ENCODE peak calls at places on chromosomes 6 and 20, in seven cellular contexts. One of them, this sample, is unnamed.
A peak's percentile ranks its signal among the peaks of the same experiment; 100 is the strongest.

GRCh38 chr6:33428219-33428890 is 8.5 kb downstream of the SYNGAP1 start:
- DNase-seq in aorta: peak; percentile 52
- DNase-seq in CD4-positive, CD25-positive, alpha-beta regulatory T cell: peak; percentile 49
- DNase-seq in NCI-H1048: no peak
- DNase-seq in NCI-H524: peak; percentile 50
- DNase-seq in fibroblast of the conjunctiva: no peak
- DNase-seq in activated T-cell treated with anti-CD3 and anti-CD28 coated beads, Interleukin-2, amount 50 U/mL, for 24 hours: peak; percentile 70
- DNase-seq in this sample: no peak

GRCh38 chr20:36311141-36311853 is 5.2 kb downstream of the DLGAP4 start:
- DNase-seq in activated T-cell treated with anti-CD3 and anti-CD28 coated beads, Interleukin-2, amount 50 U/mL, for 24 hours: no peak
- DNase-seq in CD4-positive, CD25-positive, alpha-beta regulatory T cell: no peak
- DNase-seq in NCI-H524: no peak
- DNase-seq in fibroblast of the conjunctiva: no peak
- DNase-seq in aorta: no peak
- DNase-seq in NCI-H1048: no peak
- DNase-seq in this sample: no peak

GRCh38 chr6:36443951-36444428 is 1.2 kb downstream of the KCTD20 start:
- DNase-seq in CD4-positive, CD25-positive, alpha-beta regulatory T cell: peak; percentile 14
- DNase-seq in NCI-H524: peak; percentile 49
- DNase-seq in aorta: no peak
- DNase-seq in fibroblast of the conjunctiva: no peak
- DNase-seq in NCI-H1048: no peak
- DNase-seq in activated T-cell treated with anti-CD3 and anti-CD28 coated beads, Interleukin-2, amount 50 U/mL, for 24 hours: no peak
- DNase-seq in this sample: no peak

GRCh38 chr6:137222376-137222775 is 3.2 kb upstream of the IFNGR1 start:
- DNase-seq in aorta: no peak
- DNase-seq in fibroblast of the conjunctiva: no peak
- DNase-seq in NCI-H524: no peak
- DNase-seq in activated T-cell treated with anti-CD3 and anti-CD28 coated beads, Interleukin-2, amount 50 U/mL, for 24 hours: no peak
- DNase-seq in NCI-H1048: no peak
- DNase-seq in CD4-positive, CD25-positive, alpha-beta regulatory T cell: no peak
- DNase-seq in this sample: no peak

GRCh38 chr6:27358786-27359185 is 29.8 kb upstream of the ZNF391 start:
- DNase-seq in CD4-positive, CD25-positive, alpha-beta regulatory T cell: no peak
- DNase-seq in NCI-H1048: no peak
- DNase-seq in aorta: no peak
- DNase-seq in fibroblast of the conjunctiva: no peak
- DNase-seq in activated T-cell treated with anti-CD3 and anti-CD28 coated beads, Interleukin-2, amount 50 U/mL, for 24 hours: no peak
- DNase-seq in NCI-H524: no peak
- DNase-seq in this sample: no peak

GRCh38 chr6:48928937-48929336 is 534.1 kb downstream of the MMUT start:
- DNase-seq in fibroblast of the conjunctiva: no peak
- DNase-seq in NCI-H524: no peak
- DNase-seq in CD4-positive, CD25-positive, alpha-beta regulatory T cell: no peak
- DNase-seq in NCI-H1048: no peak
- DNase-seq in activated T-cell treated with anti-CD3 and anti-CD28 coated beads, Interleukin-2, amount 50 U/mL, for 24 hours: no peak
- DNase-seq in aorta: no peak
- DNase-seq in this sample: no peak

GRCh38 chr6:46023216-46023915 is 7.7 kb upstream of the CLIC5 start:
- DNase-seq in CD4-positive, CD25-positive, alpha-beta regulatory T cell: no peak
- DNase-seq in aorta: no peak
- DNase-seq in NCI-H1048: no peak
- DNase-seq in fibroblast of the conjunctiva: peak; percentile 32
- DNase-seq in activated T-cell treated with anti-CD3 and anti-CD28 coated beads, Interleukin-2, amount 50 U/mL, for 24 hours: no peak
- DNase-seq in NCI-H524: no peak
- DNase-seq in this sample: no peak

GRCh38 chr6:33172307-33173227 is 19.7 kb downstream of the COL11A2 start:
- DNase-seq in NCI-H1048: no peak
- DNase-seq in fibroblast of the conjunctiva: no peak
- DNase-seq in aorta: peak; percentile 41
- DNase-seq in CD4-positive, CD25-positive, alpha-beta regulatory T cell: no peak
- DNase-seq in NCI-H524: peak; percentile 18
- DNase-seq in activated T-cell treated with anti-CD3 and anti-CD28 coated beads, Interleukin-2, amount 50 U/mL, for 24 hours: no peak
- DNase-seq in this sample: peak; percentile 34

GRCh38 chr20:9838035-9838377 is 870 bp downstream of the PAK5 start:
- DNase-seq in NCI-H1048: no peak
- DNase-seq in CD4-positive, CD25-positive, alpha-beta regulatory T cell: no peak
- DNase-seq in aorta: no peak
- DNase-seq in NCI-H524: peak; percentile 79
- DNase-seq in activated T-cell treated with anti-CD3 and anti-CD28 coated beads, Interleukin-2, amount 50 U/mL, for 24 hours: no peak
- DNase-seq in fibroblast of the conjunctiva: no peak
- DNase-seq in this sample: peak; percentile 3

GRCh38 chr20:58650776-58651547 is at the start of gene STX16:
- DNase-seq in CD4-positive, CD25-positive, alpha-beta regulatory T cell: peak; percentile 78
- DNase-seq in fibroblast of the conjunctiva: peak; percentile 87
- DNase-seq in activated T-cell treated with anti-CD3 and anti-CD28 coated beads, Interleukin-2, amount 50 U/mL, for 24 hours: peak; percentile 95
- DNase-seq in NCI-H524: peak; percentile 88
- DNase-seq in NCI-H1048: peak; percentile 89
- DNase-seq in aorta: peak; percentile 96
- DNase-seq in this sample: peak; percentile 87

GRCh38 chr6:167398214-167399050 is 73.5 kb downstream of the TTLL2 start:
- DNase-seq in activated T-cell treated with anti-CD3 and anti-CD28 coated beads, Interleukin-2, amount 50 U/mL, for 24 hours: no peak
- DNase-seq in fibroblast of the conjunctiva: no peak
- DNase-seq in NCI-H1048: no peak
- DNase-seq in NCI-H524: no peak
- DNase-seq in CD4-positive, CD25-positive, alpha-beta regulatory T cell: no peak
- DNase-seq in aorta: no peak
- DNase-seq in this sample: no peak

GRCh38 chr6:44268095-44268628 is 2.1 kb upstream of the TMEM151B start:
- DNase-seq in NCI-H1048: no peak
- DNase-seq in NCI-H524: peak; percentile 81
- DNase-seq in CD4-positive, CD25-positive, alpha-beta regulatory T cell: peak; percentile 64
- DNase-seq in fibroblast of the conjunctiva: no peak
- DNase-seq in activated T-cell treated with anti-CD3 and anti-CD28 coated beads, Interleukin-2, amount 50 U/mL, for 24 hours: peak; percentile 76
- DNase-seq in aorta: no peak
- DNase-seq in this sample: peak; percentile 75

GRCh38 chr6:12148317-12148801 is 136.2 kb downstream of the HIVEP1 start:
- DNase-seq in fibroblast of the conjunctiva: no peak
- DNase-seq in activated T-cell treated with anti-CD3 and anti-CD28 coated beads, Interleukin-2, amount 50 U/mL, for 24 hours: no peak
- DNase-seq in CD4-positive, CD25-positive, alpha-beta regulatory T cell: no peak
- DNase-seq in NCI-H524: no peak
- DNase-seq in NCI-H1048: no peak
- DNase-seq in aorta: no peak
- DNase-seq in this sample: no peak

GRCh38 chr6:157716553-157716952 is 106.5 kb upstream of the SNX9 start:
- DNase-seq in aorta: no peak
- DNase-seq in NCI-H1048: no peak
- DNase-seq in NCI-H524: no peak
- DNase-seq in fibroblast of the conjunctiva: no peak
- DNase-seq in CD4-positive, CD25-positive, alpha-beta regulatory T cell: no peak
- DNase-seq in activated T-cell treated with anti-CD3 and anti-CD28 coated beads, Interleukin-2, amount 50 U/mL, for 24 hours: no peak
- DNase-seq in this sample: no peak

GRCh38 chr6:125274935-125275334 is 26.8 kb downstream of the HDDC2 start:
- DNase-seq in NCI-H524: no peak
- DNase-seq in aorta: no peak
- DNase-seq in CD4-positive, CD25-positive, alpha-beta regulatory T cell: no peak
- DNase-seq in fibroblast of the conjunctiva: no peak
- DNase-seq in activated T-cell treated with anti-CD3 and anti-CD28 coated beads, Interleukin-2, amount 50 U/mL, for 24 hours: no peak
- DNase-seq in NCI-H1048: no peak
- DNase-seq in this sample: no peak

GRCh38 chr6:47567586-47567985 is 90.0 kb downstream of the CD2AP start:
- DNase-seq in NCI-H524: no peak
- DNase-seq in NCI-H1048: no peak
- DNase-seq in activated T-cell treated with anti-CD3 and anti-CD28 coated beads, Interleukin-2, amount 50 U/mL, for 24 hours: no peak
- DNase-seq in aorta: no peak
- DNase-seq in CD4-positive, CD25-positive, alpha-beta regulatory T cell: no peak
- DNase-seq in fibroblast of the conjunctiva: no peak
- DNase-seq in this sample: no peak

GRCh38 chr20:15138548-15139126 is 801.2 kb upstream of the FLRT3 start:
- DNase-seq in activated T-cell treated with anti-CD3 and anti-CD28 coated beads, Interleukin-2, amount 50 U/mL, for 24 hours: no peak
- DNase-seq in CD4-positive, CD25-positive, alpha-beta regulatory T cell: no peak
- DNase-seq in aorta: no peak
- DNase-seq in NCI-H524: no peak
- DNase-seq in fibroblast of the conjunctiva: no peak
- DNase-seq in NCI-H1048: no peak
- DNase-seq in this sample: no peak

GRCh38 chr6:96562886-96563285 is at the start of gene FHL5:
- DNase-seq in NCI-H524: no peak
- DNase-seq in activated T-cell treated with anti-CD3 and anti-CD28 coated beads, Interleukin-2, amount 50 U/mL, for 24 hours: no peak
- DNase-seq in CD4-positive, CD25-positive, alpha-beta regulatory T cell: no peak
- DNase-seq in fibroblast of the conjunctiva: no peak
- DNase-seq in NCI-H1048: no peak
- DNase-seq in aorta: no peak
- DNase-seq in this sample: no peak

GRCh38 chr6:36349240-36349639 is 12.6 kb upstream of the BNIP5 start:
- DNase-seq in activated T-cell treated with anti-CD3 and anti-CD28 coated beads, Interleukin-2, amount 50 U/mL, for 24 hours: no peak
- DNase-seq in NCI-H1048: no peak
- DNase-seq in CD4-positive, CD25-positive, alpha-beta regulatory T cell: no peak
- DNase-seq in aorta: no peak
- DNase-seq in NCI-H524: peak; percentile 63
- DNase-seq in fibroblast of the conjunctiva: no peak
- DNase-seq in this sample: no peak

GRCh38 chr6:6793388-6794250 is 205.1 kb downstream of the LY86 start:
- DNase-seq in fibroblast of the conjunctiva: no peak
- DNase-seq in aorta: no peak
- DNase-seq in NCI-H524: no peak
- DNase-seq in NCI-H1048: no peak
- DNase-seq in activated T-cell treated with anti-CD3 and anti-CD28 coated beads, Interleukin-2, amount 50 U/mL, for 24 hours: no peak
- DNase-seq in CD4-positive, CD25-positive, alpha-beta regulatory T cell: no peak
- DNase-seq in this sample: no peak

GRCh38 chr6:122719176-122719575 is 60.3 kb upstream of the FABP7 start:
- DNase-seq in aorta: no peak
- DNase-seq in fibroblast of the conjunctiva: no peak
- DNase-seq in NCI-H1048: no peak
- DNase-seq in CD4-positive, CD25-positive, alpha-beta regulatory T cell: no peak
- DNase-seq in NCI-H524: no peak
- DNase-seq in activated T-cell treated with anti-CD3 and anti-CD28 coated beads, Interleukin-2, amount 50 U/mL, for 24 hours: no peak
- DNase-seq in this sample: no peak

GRCh38 chr6:104855507-104855906 is 4.2 kb downstream of the HACE1 start:
- DNase-seq in activated T-cell treated with anti-CD3 and anti-CD28 coated beads, Interleukin-2, amount 50 U/mL, for 24 hours: no peak
- DNase-seq in NCI-H1048: no peak
- DNase-seq in CD4-positive, CD25-positive, alpha-beta regulatory T cell: no peak
- DNase-seq in NCI-H524: no peak
- DNase-seq in aorta: no peak
- DNase-seq in fibroblast of the conjunctiva: no peak
- DNase-seq in this sample: no peak

GRCh38 chr20:63167918-63168520 is 47.9 kb downstream of the YTHDF1 start:
- DNase-seq in fibroblast of the conjunctiva: no peak
- DNase-seq in CD4-positive, CD25-positive, alpha-beta regulatory T cell: no peak
- DNase-seq in activated T-cell treated with anti-CD3 and anti-CD28 coated beads, Interleukin-2, amount 50 U/mL, for 24 hours: no peak
- DNase-seq in NCI-H524: no peak
- DNase-seq in aorta: no peak
- DNase-seq in NCI-H1048: no peak
- DNase-seq in this sample: no peak

GRCh38 chr6:128432394-128432793 is 88.0 kb downstream of the PTPRK start:
- DNase-seq in NCI-H1048: no peak
- DNase-seq in activated T-cell treated with anti-CD3 and anti-CD28 coated beads, Interleukin-2, amount 50 U/mL, for 24 hours: no peak
- DNase-seq in fibroblast of the conjunctiva: no peak
- DNase-seq in aorta: no peak
- DNase-seq in CD4-positive, CD25-positive, alpha-beta regulatory T cell: no peak
- DNase-seq in NCI-H524: no peak
- DNase-seq in this sample: no peak

GRCh38 chr20:23257106-23257761 is 93.4 kb upstream of the NXT1 start:
- DNase-seq in aorta: no peak
- DNase-seq in NCI-H1048: no peak
- DNase-seq in CD4-positive, CD25-positive, alpha-beta regulatory T cell: no peak
- DNase-seq in activated T-cell treated with anti-CD3 and anti-CD28 coated beads, Interleukin-2, amount 50 U/mL, for 24 hours: no peak
- DNase-seq in NCI-H524: no peak
- DNase-seq in fibroblast of the conjunctiva: no peak
- DNase-seq in this sample: peak; percentile 23